ENCODE peak calls at places on chromosomes 6 and 20, in four cellular contexts. One of them, this sample, is unnamed.

GRCh38 chr6:106360410-106360988 is at the start of gene CRYBG1:
- DNase-seq in heart right ventricle: no peak
- DNase-seq in body of pancreas: peak; percentile 80
- DNase-seq in A673: peak; percentile 72
- DNase-seq in this sample: peak; percentile 84

GRCh38 chr6:75166236-75166635 is 39.6 kb downstream of the COL12A1 start:
- DNase-seq in A673: no peak
- DNase-seq in body of pancreas: no peak
- DNase-seq in heart right ventricle: no peak
- DNase-seq in this sample: no peak

GRCh38 chr6:19410477-19410876 is 426.7 kb upstream of the ID4 start:
- DNase-seq in heart right ventricle: no peak
- DNase-seq in A673: no peak
- DNase-seq in body of pancreas: no peak
- DNase-seq in this sample: no peak

GRCh38 chr6:58073263-58073662 is 755.8 kb downstream of the PRIM2 start:
- DNase-seq in A673: no peak
- DNase-seq in body of pancreas: no peak
- DNase-seq in heart right ventricle: no peak
- DNase-seq in this sample: no peak

GRCh38 chr6:106557837-106558236 is 71.5 kb downstream of the RTN4IP1 start:
- DNase-seq in body of pancreas: no peak
- DNase-seq in A673: no peak
- DNase-seq in heart right ventricle: no peak
- DNase-seq in this sample: no peak

GRCh38 chr6:111280445-111280844 is 193.1 kb downstream of the SLC16A10 start:
- DNase-seq in A673: no peak
- DNase-seq in body of pancreas: no peak
- DNase-seq in heart right ventricle: no peak
- DNase-seq in this sample: no peak

GRCh38 chr6:66897576-66897975 is 1190.5 kb upstream of the EYS start:
- DNase-seq in heart right ventricle: no peak
- DNase-seq in A673: peak; percentile 32
- DNase-seq in body of pancreas: peak; percentile 52
- DNase-seq in this sample: no peak

GRCh38 chr6:125596020-125596419 is 153.4 kb upstream of the HEY2 start:
- DNase-seq in A673: no peak
- DNase-seq in body of pancreas: no peak
- DNase-seq in heart right ventricle: no peak
- DNase-seq in this sample: no peak

GRCh38 chr6:99349620-99350141 is at the start of gene FAXC:
- DNase-seq in heart right ventricle: no peak
- DNase-seq in body of pancreas: peak; percentile 75
- DNase-seq in A673: peak; percentile 37
- DNase-seq in this sample: peak; percentile 27

GRCh38 chr6:7147051-7147671 is 39.4 kb downstream of the RREB1 start:
- DNase-seq in A673: no peak
- DNase-seq in heart right ventricle: no peak
- DNase-seq in body of pancreas: no peak
- DNase-seq in this sample: no peak

GRCh38 chr20:18524646-18525045 is 16.9 kb downstream of the SEC23B start:
- DNase-seq in A673: no peak
- DNase-seq in heart right ventricle: no peak
- DNase-seq in body of pancreas: no peak
- DNase-seq in this sample: no peak

GRCh38 chr6:169292340-169293124 is 38.9 kb upstream of the THBS2 start:
- DNase-seq in heart right ventricle: no peak
- DNase-seq in body of pancreas: no peak
- DNase-seq in A673: peak; percentile 76
- DNase-seq in this sample: no peak

GRCh38 chr6:78487401-78487800 is 379.9 kb upstream of the IRAK1BP1 start:
- DNase-seq in A673: no peak
- DNase-seq in heart right ventricle: no peak
- DNase-seq in body of pancreas: no peak
- DNase-seq in this sample: no peak

GRCh38 chr20:46939031-46939430 is 44.4 kb downstream of the EYA2 start:
- DNase-seq in A673: peak; percentile 29
- DNase-seq in body of pancreas: no peak
- DNase-seq in heart right ventricle: no peak
- DNase-seq in this sample: no peak

GRCh38 chr20:17298169-17298568 is 71.3 kb downstream of the PCSK2 start:
- DNase-seq in heart right ventricle: no peak
- DNase-seq in A673: peak; percentile 76
- DNase-seq in body of pancreas: no peak
- DNase-seq in this sample: no peak

GRCh38 chr6:43695078-43695966 is 7.7 kb upstream of the MRPS18A start:
- DNase-seq in A673: peak; percentile 42
- DNase-seq in body of pancreas: peak; percentile 48
- DNase-seq in heart right ventricle: peak; percentile 55
- DNase-seq in this sample: peak; percentile 90

GRCh38 chr6:28864321-28864923 is 59.4 kb downstream of the TRIM27 start:
- DNase-seq in heart right ventricle: peak; percentile 35
- DNase-seq in body of pancreas: no peak
- DNase-seq in A673: no peak
- DNase-seq in this sample: no peak
- H3K27ac ChIP-seq in heart right ventricle: no peak overlapping the region
- H3K27ac ChIP-seq in body of pancreas: peak overlapping the region; percentile 48
- H3K27ac ChIP-seq in A673: peak overlapping the region; percentile 73
- H3K27ac ChIP-seq in this sample: no peak overlapping the region

GRCh38 chr6:132334517-132334876 is 66.8 kb downstream of the MOXD1 start:
- DNase-seq in heart right ventricle: no peak
- DNase-seq in A673: no peak
- DNase-seq in body of pancreas: no peak
- DNase-seq in this sample: no peak
- H3K4me1 ChIP-seq in heart right ventricle: no peaks in the 10 kb centered on the region
- H3K4me1 ChIP-seq in A673: no peaks in the 10 kb centered on the region
- H3K4me1 ChIP-seq in body of pancreas: peaks cover 14% of the 10 kb centered on the region
- H3K4me1 ChIP-seq in this sample: no peaks in the 10 kb centered on the region

GRCh38 chr20:50813101-50813643 is 18.3 kb downstream of the BCAS4 start:
- DNase-seq in A673: no peak
- DNase-seq in heart right ventricle: no peak
- DNase-seq in body of pancreas: no peak
- DNase-seq in this sample: no peak

GRCh38 chr20:50817776-50818172 is 22.9 kb downstream of the BCAS4 start:
- DNase-seq in heart right ventricle: no peak
- DNase-seq in body of pancreas: no peak
- DNase-seq in A673: no peak
- DNase-seq in this sample: no peak

GRCh38 chr20:50813801-50814200 is 18.9 kb downstream of the BCAS4 start:
- DNase-seq in body of pancreas: no peak
- DNase-seq in A673: no peak
- DNase-seq in heart right ventricle: no peak
- DNase-seq in this sample: no peak

GRCh38 chr20:50814438-50815161 is 19.7 kb downstream of the BCAS4 start:
- DNase-seq in A673: no peak
- DNase-seq in heart right ventricle: no peak
- DNase-seq in body of pancreas: no peak
- DNase-seq in this sample: no peak

GRCh38 chr20:50815162-50815989 is 20.5 kb downstream of the BCAS4 start:
- DNase-seq in body of pancreas: no peak
- DNase-seq in heart right ventricle: no peak
- DNase-seq in A673: no peak
- DNase-seq in this sample: no peak
- H3K27ac ChIP-seq in body of pancreas: no peak overlapping the region
- H3K27ac ChIP-seq in heart right ventricle: no peak overlapping the region
- H3K27ac ChIP-seq in A673: no peak overlapping the region
- H3K27ac ChIP-seq in this sample: no peak overlapping the region

DNA sequence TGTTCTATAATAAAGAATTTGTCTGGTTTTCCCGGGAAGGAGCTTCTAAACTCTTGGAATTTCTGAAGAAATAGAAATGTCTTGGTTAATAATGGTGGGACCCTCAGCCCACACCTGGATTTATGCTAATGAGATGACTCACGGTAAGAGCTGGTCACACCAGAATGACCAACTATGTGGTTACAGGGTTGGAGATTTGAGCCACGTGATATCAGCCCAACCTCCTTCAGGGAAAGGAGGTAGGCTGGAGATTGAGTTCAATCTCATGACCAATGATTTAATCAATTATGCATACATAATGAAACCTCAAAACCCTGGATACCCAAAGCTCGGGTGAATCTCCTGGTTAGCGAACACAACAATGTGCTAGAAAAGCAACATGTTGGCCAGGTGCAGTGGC is 22.1 kb upstream of the CDKN1A start:
- DNase-seq in heart right ventricle: no peak
- DNase-seq in A673: no peak
- DNase-seq in body of pancreas: no peak
- DNase-seq in this sample: no peak
- H3K4me1 ChIP-seq in heart right ventricle: peaks cover 23% of the 10 kb centered on the region
- H3K4me1 ChIP-seq in A673: peaks cover 10% of the 10 kb centered on the region
- H3K4me1 ChIP-seq in body of pancreas: peaks cover 3% of the 10 kb centered on the region
- H3K4me1 ChIP-seq in this sample: no peaks in the 10 kb centered on the region